ENCODE peak calls at places on chromosome 7, in five cellular contexts. W is naive B cell; N is activated CD4-positive, alpha-beta T cell treated with anti-CD3 and anti-CD28 coated beads, Interleukin-2, amount 50 U/mL, for 24 hours; Y is NCI-H1105; P is HepG2. A is an unnamed sample.

GRCh38 chr7:725223-726005 is 1.1 kb upstream of the DNAAF5 start:
- DNase-seq in P (no peak), Y (no peak), W (no peak), N (no peak), A (no peak)

GRCh38 chr7:20408467-20408826 is 77.7 kb downstream of the ITGB8 start:
- DNase-seq in N (no peak), W (no peak), Y (peak), P (no peak), A (no peak)

GRCh38 chr7:27263781-27264180 is 21.2 kb downstream of the EVX1 start:
- DNase-seq in Y (no peak), P (no peak), W (no peak), N (no peak), A (no peak)

GRCh38 chr7:129664029-129665012 is 52.8 kb downstream of the NRF1 start:
- DNase-seq in W (no peak), Y (peak), P (peak), N (no peak), A (no peak)

GRCh38 chr7:87506243-87507180 is 31.0 kb upstream of the ABCB4 start:
- DNase-seq in N (no peak), Y (no peak), P (peak), W (no peak), A (no peak)

GRCh38 chr7:105388373-105389089 is at the start of gene SRPK2:
- DNase-seq in W (peak), N (peak), Y (peak), P (peak), A (peak)

GRCh38 chr7:45574521-45575500 is 643 bp downstream of the ADCY1 start:
- DNase-seq in P (peak), Y (peak), W (no peak), N (no peak), A (no peak)

GRCh38 chr7:30842542-30843451 is 68.9 kb upstream of the AQP1 start:
- DNase-seq in W (no peak), Y (no peak), N (no peak), P (no peak), A (no peak)

A was measured in mucosa of gallbladder.